ENCODE peak calls at places on chromosomes 12 and 14, in five cellular contexts. V, B, I, A and E are unnamed samples.

GRCh38 chr12:24728366-24728765 is 220.5 kb downstream of the BCAT1 start:
- DNase-seq in V (peak), B (no peak), I (no peak), A (no peak), E (no peak)

GRCh38 chr12:118715647-118716046 is 265.7 kb upstream of the SRRM4 start:
- DNase-seq in V (no peak), B (no peak), I (no peak), A (no peak), E (no peak)

GRCh38 chr14:37585971-37586759 is 8.9 kb downstream of the FOXA1 start:
- DNase-seq in V (no peak), B (no peak), I (no peak), A (no peak), E (no peak)

GRCh38 chr12:54606556-54606955 is 18.1 kb upstream of the PPP1R1A start:
- DNase-seq in V (no peak), B (no peak), I (no peak), A (no peak), E (no peak)

GRCh38 chr12:103712191-103712590 is 125.1 kb downstream of the STAB2 start:
- DNase-seq in V (no peak), B (no peak), I (no peak), A (no peak), E (no peak)

GRCh38 chr12:83985068-83985467 is 927.5 kb downstream of the SLC6A15 start:
- DNase-seq in V (no peak), B (no peak), I (no peak), A (no peak), E (no peak)

GRCh38 chr14:52835122-52835903 is 43.9 kb upstream of the GNPNAT1 start:
- DNase-seq in V (peak), B (no peak), I (no peak), A (no peak), E (no peak)

GRCh38 chr12:76186507-76186906 is 102.0 kb upstream of the NAP1L1 start:
- DNase-seq in V (no peak), B (no peak), I (no peak), A (no peak), E (no peak)

GRCh38 chr12:78036889-78037288 is 206.2 kb downstream of the NAV3 start:
- DNase-seq in V (no peak), B (no peak), I (no peak), A (no peak), E (no peak)

GRCh38 chr14:68896132-68896531 is 83.0 kb downstream of the ACTN1 start:
- DNase-seq in V (no peak), B (no peak), I (no peak), A (no peak), E (no peak)

GRCh38 chr12:117067638-117068037 is 31.6 kb downstream of the TESC start:
- DNase-seq in V (no peak), B (no peak), I (no peak), A (no peak), E (no peak)

GRCh38 chr14:100067971-100068959 is 3.0 kb downstream of the EVL start:
- DNase-seq in V (no peak), B (no peak), I (no peak), A (peak), E (no peak)

GRCh38 chr14:104792101-104792884 is 3.3 kb downstream of the AKT1 start:
- DNase-seq in V (no peak), B (no peak), I (no peak), A (peak), E (no peak)

GRCh38 chr14:104800600-104801283 is at the start of gene ZBTB42:
- DNase-seq in V (no peak), B (peak), I (peak), A (peak), E (no peak)

GRCh38 chr12:50070314-50071060 is 13.1 kb downstream of the ASIC1 start:
- DNase-seq in V (peak), B (peak), I (peak), A (peak), E (peak)

GRCh38 chr12:52518574-52519469 is 1.4 kb downstream of the KRT5 start:
- DNase-seq in V (no peak), B (no peak), I (no peak), A (no peak), E (no peak)

GRCh38 chr12:80622271-80622670 is 85.2 kb upstream of the MYF6 start:
- DNase-seq in V (peak), B (no peak), I (no peak), A (no peak), E (no peak)

GRCh38 chr12:49369723-49370145 is 2.5 kb downstream of the SPATS2 start:
- DNase-seq in V (peak), B (peak), I (no peak), A (peak), E (no peak)

GRCh38 chr12:124543591-124544310 is 23.7 kb downstream of the NCOR2 start:
- DNase-seq in V (no peak), B (peak), I (no peak), A (no peak), E (no peak)

GRCh38 chr12:30110970-30111586 is 327.3 kb upstream of the TMTC1 start:
- DNase-seq in V (no peak), B (no peak), I (no peak), A (no peak), E (no peak)

GRCh38 chr14:99519347-99519881 is 38.2 kb downstream of the CCNK start:
- DNase-seq in V (no peak), B (no peak), I (no peak), A (no peak), E (no peak)

GRCh38 chr12:58557156-58557555 is 363.1 kb downstream of the LRIG3 start:
- DNase-seq in V (no peak), B (no peak), I (no peak), A (no peak), E (no peak)

GRCh38 chr12:116843085-116843484 is 38.2 kb downstream of the HRK start:
- DNase-seq in V (no peak), B (no peak), I (no peak), A (no peak), E (no peak)

GRCh38 chr14:32897724-32898064 is 41.0 kb upstream of the NPAS3 start:
- DNase-seq in V (no peak), B (no peak), I (no peak), A (no peak), E (no peak)

GRCh38 chr12:127588224-127588623 is 678.7 kb upstream of the TMEM132C start:
- DNase-seq in V (no peak), B (no peak), I (no peak), A (no peak), E (peak)

GRCh38 chr12:114339626-114340025 is 66.3 kb downstream of the TBX5 start:
- DNase-seq in V (no peak), B (no peak), I (no peak), A (no peak), E (no peak)

GRCh38 chr12:106914796-106915634 is 40.7 kb upstream of the TMEM263 start:
- DNase-seq in V (no peak), B (no peak), I (no peak), A (no peak), E (no peak)

GRCh38 chr12:75759842-75760260 is 248.4 kb upstream of the KRR1 start:
- DNase-seq in V (peak), B (no peak), I (no peak), A (no peak), E (no peak)

GRCh38 chr14:60151715-60152114 is 13.5 kb downstream of the DHRS7 start:
- DNase-seq in V (peak), B (no peak), I (peak), A (peak), E (peak)

GRCh38 chr14:55604900-55605418 is 25.0 kb downstream of the KTN1 start:
- DNase-seq in V (no peak), B (no peak), I (no peak), A (no peak), E (no peak)

GRCh38 chr12:131683266-131684014 is 27.4 kb upstream of the SFSWAP start:
- DNase-seq in V (no peak), B (no peak), I (no peak), A (no peak), E (no peak)

GRCh38 chr14:104593241-104593701 is 11.3 kb downstream of the TMEM179 start:
- DNase-seq in V (no peak), B (no peak), I (no peak), A (no peak), E (no peak)

GRCh38 chr12:39883411-39883810 is 222.5 kb downstream of the SLC2A13 start:
- DNase-seq in V (no peak), B (no peak), I (no peak), A (no peak), E (no peak)

GRCh38 chr14:105212541-105213305 is 31.6 kb upstream of the NUDT14 start:
- DNase-seq in V (no peak), B (no peak), I (no peak), A (no peak), E (no peak)

GRCh38 chr14:76644875-76645518 is 116.3 kb upstream of the VASH1 start:
- DNase-seq in V (peak), B (no peak), I (peak), A (no peak), E (no peak)

GRCh38 chr12:56449622-56449984 is 377 bp upstream of the TIMELESS start:
- DNase-seq in V (no peak), B (no peak), I (no peak), A (no peak), E (no peak)

GRCh38 chr14:51094282-51094821 is 553 bp downstream of the TRIM9 start:
- DNase-seq in V (peak), B (peak), I (peak), A (no peak), E (no peak)

GRCh38 chr12:56522486-56523193 is 1.0 kb downstream of the RBMS2 start:
- DNase-seq in V (peak), B (no peak), I (no peak), A (no peak), E (no peak)

GRCh38 chr14:67127174-67127573 is 62.1 kb upstream of the GARIN2 start:
- DNase-seq in V (no peak), B (no peak), I (no peak), A (no peak), E (no peak)

GRCh38 chr14:67133595-67134441 is 55.4 kb upstream of the GARIN2 start:
- DNase-seq in V (no peak), B (no peak), I (no peak), A (no peak), E (no peak)

GRCh38 chr14:67131691-67132090 is 57.5 kb upstream of the GARIN2 start:
- DNase-seq in V (no peak), B (no peak), I (no peak), A (no peak), E (no peak)

GRCh38 chr14:67129768-67130167 is 59.5 kb upstream of the GARIN2 start:
- DNase-seq in V (no peak), B (no peak), I (no peak), A (no peak), E (no peak)
- TF ChIP-seq EP300 in V (no peak), B (no peak), I (no peak), A (no peak), E (no peak)

GRCh38 chr14:61223552-61223951 is 57.6 kb downstream of the TMEM30B start:
- DNase-seq in V (no peak), B (no peak), I (no peak), A (no peak), E (no peak)

GRCh38 chr14:61226015-61226654 is 55.0 kb downstream of the TMEM30B start:
- DNase-seq in V (no peak), B (no peak), I (no peak), A (no peak), E (no peak)

GRCh38 chr14:61222388-61222787 is 58.8 kb downstream of the TMEM30B start:
- DNase-seq in V (no peak), B (no peak), I (no peak), A (no peak), E (no peak)

GRCh38 chr14:61227893-61228591 is 53.1 kb downstream of the TMEM30B start:
- DNase-seq in V (no peak), B (no peak), I (no peak), A (no peak), E (no peak)

GRCh38 chr14:61225304-61225703 is 55.8 kb downstream of the TMEM30B start:
- DNase-seq in V (no peak), B (no peak), I (no peak), A (no peak), E (no peak)
- TF ChIP-seq EP300 in V (no peak), B (no peak), I (no peak), A (no peak), E (no peak)

DNA sequence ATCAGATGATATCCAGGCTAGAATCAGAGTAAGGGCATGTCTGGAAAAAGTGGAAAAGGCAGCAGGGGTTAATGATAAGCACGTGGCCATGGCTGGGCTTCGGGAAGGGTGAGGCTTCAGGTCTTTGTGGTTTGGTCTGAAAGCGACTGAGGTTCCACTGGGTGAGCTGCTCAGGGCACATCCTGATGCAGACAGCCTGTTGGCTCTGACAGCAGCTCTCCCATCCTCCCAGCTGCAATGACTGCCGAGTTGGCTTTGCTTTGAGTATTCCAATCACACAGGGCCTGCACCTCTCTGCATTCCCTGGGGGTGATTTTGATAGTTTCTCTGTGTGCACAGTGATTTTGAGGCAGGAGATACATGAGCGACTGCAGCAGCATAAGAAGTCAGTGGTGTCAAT is 390.7 kb downstream of the APAF1 start:
- DNase-seq in V (no peak), B (no peak), I (no peak), A (no peak), E (no peak)
- TF ChIP-seq EP300 in V (no peak), B (no peak), I (no peak), A (no peak), E (no peak)

DNA sequence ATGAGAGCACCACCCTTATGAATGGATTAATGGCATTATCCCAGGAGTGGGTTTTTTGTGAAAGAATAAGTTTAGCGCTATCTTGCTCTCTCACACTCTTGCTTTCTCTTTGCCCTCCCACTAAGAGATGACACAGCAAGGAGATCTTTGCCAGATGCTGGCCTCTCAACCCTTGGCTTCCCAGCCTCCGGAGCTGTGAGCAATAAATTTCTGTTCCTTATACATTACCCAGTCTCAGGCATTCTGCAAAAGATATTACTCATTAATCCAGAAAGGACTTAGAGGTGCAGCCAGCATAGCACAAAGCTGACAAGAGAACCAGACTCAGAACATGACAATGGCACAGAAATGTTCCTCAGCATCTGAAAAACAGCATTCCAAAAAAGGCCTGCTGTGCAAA is 190.6 kb downstream of the ITPR2 start:
- DNase-seq in V (peak), B (no peak), I (no peak), A (no peak), E (no peak)
- TF ChIP-seq EP300 in V (no peak), B (no peak), I (no peak), A (no peak), E (no peak)

GRCh38 chr12:89962648-89963047 is 254.0 kb upstream of the ATP2B1 start:
- DNase-seq in V (no peak), B (no peak), I (no peak), A (no peak), E (no peak)
- TF ChIP-seq EP300 in V (no peak), B (no peak), I (no peak), A (no peak), E (no peak)

GRCh38 chr12:122080149-122081107 is 1.9 kb downstream of the MLXIP start:
- DNase-seq in V (peak), B (no peak), I (peak), A (peak), E (peak)

GRCh38 chr12:122076743-122077495 is 1.6 kb upstream of the MLXIP start:
- DNase-seq in V (no peak), B (no peak), I (no peak), A (no peak), E (no peak)

GRCh38 chr12:122079038-122079531 is 529 bp downstream of the MLXIP start:
- DNase-seq in V (peak), B (peak), I (peak), A (peak), E (no peak)

GRCh38 chr12:122079532-122080081 is 1.1 kb downstream of the MLXIP start:
- DNase-seq in V (no peak), B (no peak), I (peak), A (no peak), E (no peak)

GRCh38 chr12:122078141-122079037 is at the start of gene MLXIP:
- DNase-seq in V (peak), B (peak), I (peak), A (peak), E (peak)
- TF ChIP-seq EP300 in V (no peak), B (no peak), I (no peak), A (no peak), E (peak)

GRCh38 chr14:58565834-58566233 is 71.9 kb upstream of the DACT1 start:
- DNase-seq in V (no peak), B (no peak), I (no peak), A (no peak), E (no peak)
- TF ChIP-seq EP300 in V (no peak), B (no peak), I (no peak), A (no peak), E (no peak)

GRCh38 chr14:101962503-101962874 is 1.9 kb upstream of the DYNC1H1 start:
- DNase-seq in V (peak), B (no peak), I (peak), A (peak), E (peak)
- TF ChIP-seq EP300 in V (no peak), B (no peak), I (no peak), A (no peak), E (no peak)

GRCh38 chr12:93743999-93744689 is 67.0 kb downstream of the CRADD start:
- DNase-seq in V (no peak), B (no peak), I (no peak), A (no peak), E (no peak)

GRCh38 chr12:93743229-93743998 is 66.2 kb downstream of the CRADD start:
- DNase-seq in V (no peak), B (no peak), I (no peak), A (no peak), E (no peak)

GRCh38 chr12:93741741-93742085 is 64.5 kb downstream of the CRADD start:
- DNase-seq in V (peak), B (peak), I (no peak), A (no peak), E (no peak)

GRCh38 chr12:93740721-93741120 is 63.5 kb downstream of the CRADD start:
- DNase-seq in V (no peak), B (no peak), I (no peak), A (no peak), E (no peak)

DNA sequence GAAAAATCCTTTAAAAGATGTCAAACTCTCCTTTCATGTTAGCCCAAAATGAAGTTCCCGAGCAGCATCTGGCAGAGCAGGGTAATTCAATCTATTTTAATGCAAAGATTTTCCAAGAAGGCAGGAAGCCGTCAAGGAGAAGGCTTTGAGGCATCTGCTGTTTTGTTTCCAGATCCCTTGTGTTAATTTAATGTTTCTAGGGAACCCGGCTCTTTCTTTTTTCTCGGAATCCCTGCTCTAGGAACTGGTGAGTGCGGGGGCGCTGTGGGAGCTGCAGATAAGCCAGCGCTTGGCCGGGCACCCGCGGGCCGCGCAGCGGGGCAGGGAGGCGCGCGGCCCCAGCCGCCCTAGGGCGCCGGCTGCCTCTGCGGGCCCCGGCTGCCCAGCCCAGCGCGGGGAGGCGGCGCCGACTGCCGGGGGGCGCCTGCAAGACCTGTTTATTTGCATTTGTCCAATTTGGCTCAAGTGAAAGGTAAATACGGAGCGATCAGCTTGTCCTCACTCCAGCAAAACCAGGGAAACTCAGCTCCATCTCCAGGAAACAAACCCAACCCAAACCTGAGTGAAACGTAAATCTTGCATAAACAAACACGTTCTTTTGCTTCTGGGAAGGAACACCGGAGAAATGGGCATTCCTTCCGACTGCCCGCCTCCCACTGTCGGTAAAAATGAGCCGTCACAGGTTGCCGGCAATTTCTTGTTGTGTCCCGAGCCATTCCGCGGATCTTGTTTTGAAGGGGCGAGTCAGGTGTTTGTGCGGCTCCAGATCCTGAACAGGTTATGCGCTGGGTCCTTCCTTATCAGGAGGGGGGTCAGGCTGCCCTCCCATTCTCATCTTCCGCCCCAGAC is 65.1 kb downstream of the CRADD start:
- DNase-seq in V (peak), B (peak), I (peak), A (peak), E (peak)
- TF ChIP-seq EP300 in V (no peak), B (peak), I (peak), A (peak), E (peak)

DNA sequence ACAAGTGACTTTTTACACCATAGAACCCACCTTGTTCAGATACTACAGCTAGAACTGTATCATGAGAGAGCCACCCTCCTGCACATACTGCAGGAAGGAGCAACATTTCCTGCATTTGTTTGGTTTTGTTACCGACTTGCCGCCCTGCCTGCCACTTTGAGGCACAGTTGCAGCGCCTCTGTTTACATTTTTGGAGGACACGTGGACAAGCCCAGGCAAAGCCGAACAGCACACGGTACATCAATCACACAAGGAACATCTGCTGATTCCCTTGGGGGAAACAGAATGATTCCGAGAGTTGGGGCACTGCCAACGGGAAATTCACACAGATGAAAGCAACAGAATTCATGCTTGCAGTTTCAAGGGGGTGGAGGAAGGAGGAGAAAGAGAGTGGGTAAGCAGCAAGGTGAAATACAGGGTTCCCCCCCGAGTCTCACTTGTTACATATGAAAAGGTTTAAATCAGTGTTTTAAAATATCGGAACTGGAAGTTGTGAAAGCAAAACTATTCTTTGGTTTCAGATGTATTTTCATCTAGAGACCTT is 110.7 kb downstream of the BTG1 start:
- DNase-seq in V (peak), B (peak), I (peak), A (peak), E (peak)
- TF ChIP-seq EP300 in V (no peak), B (no peak), I (peak), A (no peak), E (peak)